ENCODE peak calls at places on chromosomes 12 and 14, in four cellular contexts. A is prostate gland, L is uterus, D is esophagus squamous epithelium. S is an unnamed sample.
A peak's percentile ranks its signal among the peaks of the same experiment; 100 is the strongest.

GRCh38 chr14:21673718-21674117 is at the start of gene OR4E1:
- DNase-seq in A (no peak), L (no peak), D (no peak), S (no peak)

GRCh38 chr14:106129274-106129673 is 602.9 kb downstream of the TMEM121 start:
- DNase-seq in A (no peak), L (no peak), D (no peak), S (no peak)

GRCh38 chr14:79383031-79383430 is 828.3 kb downstream of the DIO2 start:
- DNase-seq in A (no peak), L (no peak), D (no peak), S (peak; percentile 11)

GRCh38 chr12:7075931-7076330 is 15.4 kb downstream of the C1S start:
- DNase-seq in A (no peak), L (no peak), D (no peak), S (no peak)

GRCh38 chr12:83767723-83768122 is 1081.0 kb downstream of the TMTC2 start:
- DNase-seq in A (no peak), L (no peak), D (no peak), S (no peak)

GRCh38 chr12:40312982-40313576 is 88.3 kb downstream of the LRRK2 start:
- DNase-seq in A (no peak), L (no peak), D (no peak), S (no peak)

GRCh38 chr14:57266060-57266459 is 2.6 kb downstream of the EXOC5 start:
- DNase-seq in A (no peak), L (no peak), D (no peak), S (no peak)

GRCh38 chr12:124898200-124898950 is 16.1 kb downstream of the UBC start:
- DNase-seq in A (peak; percentile 40), L (no peak), D (no peak), S (peak; percentile 32)

GRCh38 chr14:58749066-58749669 is 111.4 kb downstream of the DACT1 start:
- DNase-seq in A (peak; percentile 13), L (no peak), D (no peak), S (peak; percentile 68)

GRCh38 chr12:67618303-67618702 is 30.2 kb upstream of the DYRK2 start:
- DNase-seq in A (no peak), L (no peak), D (no peak), S (no peak)

GRCh38 chr12:130506844-130507243 is 169.2 kb downstream of the PIWIL1 start:
- DNase-seq in A (no peak), L (no peak), D (no peak), S (no peak)

GRCh38 chr12:18583655-18584054 is 154.2 kb downstream of the PLCZ1 start:
- DNase-seq in A (no peak), L (no peak), D (no peak), S (no peak)

GRCh38 chr12:120540445-120540844 is 6.3 kb downstream of the RNF10 start:
- DNase-seq in A (no peak), L (no peak), D (no peak), S (no peak)

DNA sequence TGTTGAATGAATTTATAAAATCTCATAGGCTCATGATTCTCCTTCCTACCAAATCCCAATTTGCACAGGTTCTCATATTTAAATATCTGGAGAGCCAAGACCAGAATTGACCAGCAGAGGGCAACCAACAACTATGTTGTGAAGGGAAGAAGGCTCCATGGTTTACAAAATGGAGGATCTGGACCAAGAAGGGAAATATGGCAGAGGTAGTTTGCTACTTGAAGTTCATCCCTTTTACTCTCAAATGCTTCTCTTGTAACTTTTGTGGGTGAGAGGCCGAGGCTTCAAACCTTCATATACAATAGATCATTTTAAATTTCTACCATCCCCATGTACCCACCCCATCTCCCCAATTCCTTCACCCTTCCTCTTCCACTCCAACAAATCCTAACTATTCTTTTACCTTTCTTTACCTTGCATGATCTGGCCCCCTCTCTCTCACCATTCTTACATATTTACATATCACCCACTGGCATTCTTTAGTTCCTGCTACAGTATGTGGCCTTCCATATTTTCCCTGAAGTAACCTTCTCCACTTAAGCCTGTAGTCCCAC is 3.8 kb upstream of the SMARCC2 start:
- DNase-seq in A (peak; percentile 85), L (peak; percentile 85), D (peak; percentile 16), S (peak; percentile 90)
- H3K27ac ChIP-seq in A (no peak overlapping the region), L (no peak overlapping the region), D (no peak overlapping the region), S (no peak overlapping the region)

DNA sequence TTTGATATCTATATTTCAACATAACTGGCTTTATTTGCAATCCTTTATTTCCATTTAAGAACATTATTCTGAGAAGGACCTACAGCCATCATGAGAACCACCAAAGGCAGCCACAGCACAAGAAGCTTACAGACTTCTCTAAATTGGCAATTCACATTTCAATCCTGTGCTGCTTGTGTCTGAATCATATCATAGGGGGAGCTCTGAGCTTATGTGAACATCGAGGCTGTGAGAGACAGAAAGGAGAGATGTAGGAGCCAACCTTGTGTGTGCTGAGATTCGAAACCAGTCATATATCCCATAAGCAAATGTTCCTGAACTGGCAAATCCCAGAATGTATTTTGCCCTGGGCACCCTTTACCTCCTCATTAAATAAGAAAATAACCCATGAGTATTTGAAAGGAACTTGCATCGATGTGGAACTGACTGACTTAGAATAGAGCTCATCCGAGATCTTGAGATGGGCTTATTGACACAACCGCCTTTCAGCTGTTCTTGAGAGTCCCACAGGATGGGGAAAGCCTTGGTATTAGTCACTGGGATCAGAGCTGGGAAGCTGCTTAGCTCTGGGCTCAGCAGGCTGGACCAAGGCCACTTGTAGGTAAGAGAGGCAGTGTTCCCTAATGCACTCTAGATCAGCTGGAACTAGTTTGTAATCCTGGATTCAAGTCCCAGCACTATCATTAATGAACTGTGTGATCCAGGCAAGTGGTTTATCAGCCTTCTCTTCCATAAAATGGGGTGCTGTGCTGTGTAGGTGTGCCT is 329.8 kb downstream of the CACNA1C start:
- DNase-seq in A (no peak), L (peak; percentile 8), D (no peak), S (no peak)
- TF ChIP-seq CTCF in A (no peak), L (no peak), D (no peak), S (no peak)

GRCh38 chr14:77459072-77459723 is 1.3 kb downstream of the AHSA1 start:
- DNase-seq in A (peak; percentile 54), L (peak; percentile 54), D (peak; percentile 1), S (peak; percentile 71)

GRCh38 chr14:77455966-77456640 is 1.3 kb downstream of the VIPAS39 start:
- DNase-seq in A (no peak), L (no peak), D (no peak), S (no peak)

GRCh38 chr14:77458249-77458950 is 507 bp downstream of the AHSA1 start:
- DNase-seq in A (peak; percentile 7), L (no peak), D (no peak), S (peak; percentile 35)

GRCh38 chr14:77457522-77458248 is at the start of the genes AHSA1 and VIPAS39:
- DNase-seq in A (peak; percentile 97), L (peak; percentile 98), D (peak; percentile 92), S (peak; percentile 95)

GRCh38 chr14:77457115-77457521 is 283 bp downstream of the VIPAS39 start:
- DNase-seq in A (no peak), L (peak; percentile 13), D (no peak), S (peak; percentile 18)
- TF ChIP-seq POLR2A in A (no peak), L (no peak), D (peak; percentile 73), S (no peak)

GRCh38 chr12:121811434-121812319 is 7.9 kb downstream of the SETD1B start:
- DNase-seq in A (peak; percentile 59), L (peak; percentile 69), D (no peak), S (peak; percentile 77)

GRCh38 chr12:121810234-121810817 is 6.5 kb downstream of the SETD1B start:
- DNase-seq in A (no peak), L (no peak), D (no peak), S (no peak)

GRCh38 chr12:121809712-121810116 is 5.9 kb downstream of the SETD1B start:
- DNase-seq in A (no peak), L (no peak), D (no peak), S (no peak)

GRCh38 chr12:121812320-121812871 is 8.6 kb downstream of the SETD1B start:
- DNase-seq in A (peak; percentile 63), L (peak; percentile 58), D (no peak), S (peak; percentile 79)

GRCh38 chr12:121810833-121811433 is 7.1 kb downstream of the SETD1B start:
- DNase-seq in A (no peak), L (no peak), D (no peak), S (no peak)
- H3K27ac ChIP-seq in A (peak overlapping the region; percentile 59), L (peak overlapping the region; percentile 78), D (peak overlapping the region; percentile 77), S (peak overlapping the region; percentile 48)

DNA sequence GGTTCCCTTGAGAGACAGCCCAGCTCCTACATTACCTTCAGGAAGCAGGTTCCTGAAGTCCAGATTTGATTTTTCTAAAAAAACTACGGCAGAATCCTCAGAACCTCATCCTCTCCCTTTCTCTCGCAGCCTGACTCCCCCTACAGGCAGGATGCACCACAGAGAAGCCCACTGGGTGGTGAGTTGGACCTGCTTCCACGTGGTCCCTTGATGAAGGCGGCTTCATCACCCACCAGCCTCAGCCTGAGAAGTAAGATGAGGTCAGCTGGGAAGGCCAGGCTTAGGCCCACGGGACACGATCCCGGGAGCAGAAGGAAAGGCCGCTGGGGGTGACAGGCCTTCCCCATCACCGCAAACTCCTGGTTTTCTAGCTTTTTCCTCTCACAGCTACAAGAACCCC is 83.0 kb downstream of the ACTN1 start:
- DNase-seq in A (no peak), L (no peak), D (no peak), S (no peak)
- TF ChIP-seq CTCF in A (no peak), L (no peak), D (no peak), S (no peak)

GRCh38 chr12:46219147-46219891 is 49.5 kb downstream of the SLC38A1 start:
- DNase-seq in A (no peak), L (no peak), D (no peak), S (no peak)
- TF ChIP-seq POLR2A in A (no peak), L (no peak), D (no peak), S (no peak)

DNA sequence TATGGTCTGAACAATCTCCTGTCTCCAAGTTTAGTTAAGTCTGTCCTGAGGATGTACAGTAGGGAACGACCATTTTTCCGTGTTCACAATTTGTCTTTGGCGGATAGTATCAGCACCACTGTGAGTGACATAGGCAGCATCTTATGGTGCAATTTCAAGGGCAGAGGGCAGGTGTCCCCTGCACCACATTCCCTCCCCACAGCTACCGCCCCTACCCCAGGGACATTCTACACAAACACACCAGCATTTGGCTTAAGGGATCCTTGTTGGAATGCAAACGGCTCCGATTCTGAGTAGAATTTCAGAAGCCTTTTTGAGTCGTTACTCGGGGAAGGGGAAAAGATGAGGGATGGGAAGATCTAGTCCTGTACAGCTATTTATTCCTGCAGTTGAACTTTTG is 25.1 kb upstream of the DICER1 start:
- DNase-seq in A (no peak), L (no peak), D (no peak), S (no peak)
- H3K27ac ChIP-seq in A (no peak overlapping the region), L (no peak overlapping the region), D (no peak overlapping the region), S (peak overlapping the region; percentile 70)

GRCh38 chr12:32104572-32105355 is 1.9 kb upstream of the BICD1 start:
- DNase-seq in A (no peak), L (no peak), D (no peak), S (no peak)

GRCh38 chr12:32106517-32107366 is at the start of gene BICD1:
- DNase-seq in A (peak; percentile 71), L (peak; percentile 91), D (peak; percentile 16), S (peak; percentile 84)

GRCh38 chr12:32107376-32108267 is 975 bp downstream of the BICD1 start:
- DNase-seq in A (no peak), L (peak; percentile 28), D (no peak), S (no peak)

GRCh38 chr12:32108829-32109228 is 2.2 kb downstream of the BICD1 start:
- DNase-seq in A (no peak), L (no peak), D (no peak), S (no peak)

GRCh38 chr12:32106153-32106516 is 512 bp upstream of the BICD1 start:
- DNase-seq in A (peak; percentile 4), L (peak; percentile 37), D (no peak), S (no peak)
- TF ChIP-seq CTCF in A (no peak), L (no peak), D (no peak), S (no peak)

GRCh38 chr14:23561873-23562821 is 5.4 kb downstream of the AP1G2 start:
- DNase-seq in A (no peak), L (no peak), D (no peak), S (no peak)
- TF ChIP-seq POLR2A in A (no peak), L (no peak), D (no peak), S (no peak)